ENCODE peak calls at places on chromosomes 6 and 20, in seven cellular contexts. One of them, this sample, is unnamed.

GRCh38 chr6:22906091-22906549 is 336.8 kb downstream of the HDGFL1 start:
- DNase-seq in fibroblast of the conjunctiva: peak
- DNase-seq in C1 segment of cervical spinal cord: no peak
- DNase-seq in renal cortical epithelial cell: peak
- DNase-seq in germinal center: no peak
- DNase-seq in stimulated activated CD4-positive, alpha-beta T cell treated with anti-CD3 and anti-CD28 coated beads, Interleukin-15, amount 100 ng/mL, for 1 hour: no peak
- DNase-seq in tibial nerve: no peak
- DNase-seq in this sample: no peak

GRCh38 chr6:110357696-110358535 is at the start of gene METTL24:
- DNase-seq in germinal center: peak
- DNase-seq in fibroblast of the conjunctiva: no peak
- DNase-seq in tibial nerve: no peak
- DNase-seq in stimulated activated CD4-positive, alpha-beta T cell treated with anti-CD3 and anti-CD28 coated beads, Interleukin-15, amount 100 ng/mL, for 1 hour: no peak
- DNase-seq in renal cortical epithelial cell: no peak
- DNase-seq in C1 segment of cervical spinal cord: no peak
- DNase-seq in this sample: no peak

GRCh38 chr20:23659989-23660837 is 22.5 kb upstream of the CST3 start:
- DNase-seq in tibial nerve: peak
- DNase-seq in fibroblast of the conjunctiva: peak
- DNase-seq in germinal center: no peak
- DNase-seq in stimulated activated CD4-positive, alpha-beta T cell treated with anti-CD3 and anti-CD28 coated beads, Interleukin-15, amount 100 ng/mL, for 1 hour: no peak
- DNase-seq in renal cortical epithelial cell: no peak
- DNase-seq in C1 segment of cervical spinal cord: no peak
- DNase-seq in this sample: no peak

GRCh38 chr6:20455175-20456075 is 53.7 kb downstream of the E2F3 start:
- DNase-seq in germinal center: no peak
- DNase-seq in renal cortical epithelial cell: peak
- DNase-seq in tibial nerve: no peak
- DNase-seq in fibroblast of the conjunctiva: peak
- DNase-seq in stimulated activated CD4-positive, alpha-beta T cell treated with anti-CD3 and anti-CD28 coated beads, Interleukin-15, amount 100 ng/mL, for 1 hour: no peak
- DNase-seq in C1 segment of cervical spinal cord: no peak
- DNase-seq in this sample: no peak

GRCh38 chr6:4661391-4661790 is 114.8 kb upstream of the CDYL start:
- DNase-seq in fibroblast of the conjunctiva: no peak
- DNase-seq in germinal center: no peak
- DNase-seq in renal cortical epithelial cell: no peak
- DNase-seq in stimulated activated CD4-positive, alpha-beta T cell treated with anti-CD3 and anti-CD28 coated beads, Interleukin-15, amount 100 ng/mL, for 1 hour: no peak
- DNase-seq in tibial nerve: no peak
- DNase-seq in C1 segment of cervical spinal cord: no peak
- DNase-seq in this sample: no peak

GRCh38 chr6:70520575-70520974 is 46.2 kb upstream of the SDHAF4 start:
- DNase-seq in germinal center: peak
- DNase-seq in renal cortical epithelial cell: peak
- DNase-seq in C1 segment of cervical spinal cord: no peak
- DNase-seq in stimulated activated CD4-positive, alpha-beta T cell treated with anti-CD3 and anti-CD28 coated beads, Interleukin-15, amount 100 ng/mL, for 1 hour: no peak
- DNase-seq in tibial nerve: no peak
- DNase-seq in fibroblast of the conjunctiva: peak
- DNase-seq in this sample: no peak

GRCh38 chr6:166307981-166308768 is at the start of gene PRR18:
- DNase-seq in stimulated activated CD4-positive, alpha-beta T cell treated with anti-CD3 and anti-CD28 coated beads, Interleukin-15, amount 100 ng/mL, for 1 hour: no peak
- DNase-seq in renal cortical epithelial cell: no peak
- DNase-seq in C1 segment of cervical spinal cord: peak
- DNase-seq in fibroblast of the conjunctiva: no peak
- DNase-seq in germinal center: peak
- DNase-seq in tibial nerve: no peak
- DNase-seq in this sample: no peak

GRCh38 chr20:46142124-46142523 is 24.0 kb downstream of the CD40 start:
- DNase-seq in germinal center: no peak
- DNase-seq in fibroblast of the conjunctiva: no peak
- DNase-seq in renal cortical epithelial cell: no peak
- DNase-seq in C1 segment of cervical spinal cord: no peak
- DNase-seq in tibial nerve: no peak
- DNase-seq in stimulated activated CD4-positive, alpha-beta T cell treated with anti-CD3 and anti-CD28 coated beads, Interleukin-15, amount 100 ng/mL, for 1 hour: no peak
- DNase-seq in this sample: no peak

GRCh38 chr6:37365791-37366190 is 12.0 kb downstream of the RNF8 start:
- DNase-seq in C1 segment of cervical spinal cord: no peak
- DNase-seq in renal cortical epithelial cell: peak
- DNase-seq in tibial nerve: no peak
- DNase-seq in fibroblast of the conjunctiva: peak
- DNase-seq in germinal center: no peak
- DNase-seq in stimulated activated CD4-positive, alpha-beta T cell treated with anti-CD3 and anti-CD28 coated beads, Interleukin-15, amount 100 ng/mL, for 1 hour: no peak
- DNase-seq in this sample: no peak

GRCh38 chr20:49483018-49483705 is 694 bp upstream of the KCNB1 start:
- DNase-seq in stimulated activated CD4-positive, alpha-beta T cell treated with anti-CD3 and anti-CD28 coated beads, Interleukin-15, amount 100 ng/mL, for 1 hour: no peak
- DNase-seq in tibial nerve: no peak
- DNase-seq in fibroblast of the conjunctiva: no peak
- DNase-seq in germinal center: no peak
- DNase-seq in C1 segment of cervical spinal cord: no peak
- DNase-seq in renal cortical epithelial cell: no peak
- DNase-seq in this sample: no peak

GRCh38 chr6:37493047-37493995 is 6.4 kb downstream of the CCDC167 start:
- DNase-seq in germinal center: no peak
- DNase-seq in C1 segment of cervical spinal cord: no peak
- DNase-seq in stimulated activated CD4-positive, alpha-beta T cell treated with anti-CD3 and anti-CD28 coated beads, Interleukin-15, amount 100 ng/mL, for 1 hour: no peak
- DNase-seq in renal cortical epithelial cell: peak
- DNase-seq in fibroblast of the conjunctiva: no peak
- DNase-seq in tibial nerve: no peak
- DNase-seq in this sample: no peak

GRCh38 chr6:92715991-92716390 is 703.4 kb downstream of the EPHA7 start:
- DNase-seq in C1 segment of cervical spinal cord: no peak
- DNase-seq in germinal center: no peak
- DNase-seq in stimulated activated CD4-positive, alpha-beta T cell treated with anti-CD3 and anti-CD28 coated beads, Interleukin-15, amount 100 ng/mL, for 1 hour: no peak
- DNase-seq in renal cortical epithelial cell: peak
- DNase-seq in tibial nerve: no peak
- DNase-seq in fibroblast of the conjunctiva: no peak
- DNase-seq in this sample: no peak

GRCh38 chr6:134589512-134589911 is 271.6 kb upstream of the SGK1 start:
- DNase-seq in germinal center: no peak
- DNase-seq in stimulated activated CD4-positive, alpha-beta T cell treated with anti-CD3 and anti-CD28 coated beads, Interleukin-15, amount 100 ng/mL, for 1 hour: no peak
- DNase-seq in renal cortical epithelial cell: peak
- DNase-seq in C1 segment of cervical spinal cord: no peak
- DNase-seq in fibroblast of the conjunctiva: peak
- DNase-seq in tibial nerve: no peak
- DNase-seq in this sample: peak

GRCh38 chr20:36017034-36017951 is 48.9 kb downstream of the CNBD2 start:
- DNase-seq in fibroblast of the conjunctiva: peak
- DNase-seq in stimulated activated CD4-positive, alpha-beta T cell treated with anti-CD3 and anti-CD28 coated beads, Interleukin-15, amount 100 ng/mL, for 1 hour: no peak
- DNase-seq in tibial nerve: peak
- DNase-seq in renal cortical epithelial cell: peak
- DNase-seq in germinal center: no peak
- DNase-seq in C1 segment of cervical spinal cord: no peak
- DNase-seq in this sample: peak

GRCh38 chr20:57450931-57451330 is 59.7 kb downstream of the RBM38 start:
- DNase-seq in fibroblast of the conjunctiva: no peak
- DNase-seq in C1 segment of cervical spinal cord: no peak
- DNase-seq in tibial nerve: no peak
- DNase-seq in renal cortical epithelial cell: no peak
- DNase-seq in stimulated activated CD4-positive, alpha-beta T cell treated with anti-CD3 and anti-CD28 coated beads, Interleukin-15, amount 100 ng/mL, for 1 hour: no peak
- DNase-seq in germinal center: peak
- DNase-seq in this sample: no peak

GRCh38 chr20:11901127-11901526 is 16.6 kb upstream of the BTBD3 start:
- DNase-seq in germinal center: no peak
- DNase-seq in tibial nerve: no peak
- DNase-seq in stimulated activated CD4-positive, alpha-beta T cell treated with anti-CD3 and anti-CD28 coated beads, Interleukin-15, amount 100 ng/mL, for 1 hour: no peak
- DNase-seq in fibroblast of the conjunctiva: no peak
- DNase-seq in C1 segment of cervical spinal cord: no peak
- DNase-seq in renal cortical epithelial cell: peak
- DNase-seq in this sample: no peak

GRCh38 chr6:13273931-13274706 is 54.2 kb downstream of the TBC1D7 start:
- DNase-seq in germinal center: peak
- DNase-seq in C1 segment of cervical spinal cord: peak
- DNase-seq in stimulated activated CD4-positive, alpha-beta T cell treated with anti-CD3 and anti-CD28 coated beads, Interleukin-15, amount 100 ng/mL, for 1 hour: peak
- DNase-seq in renal cortical epithelial cell: peak
- DNase-seq in tibial nerve: no peak
- DNase-seq in fibroblast of the conjunctiva: no peak
- DNase-seq in this sample: no peak

GRCh38 chr20:57838670-57839142 is 128.9 kb upstream of the PMEPA1 start:
- DNase-seq in germinal center: no peak
- DNase-seq in C1 segment of cervical spinal cord: no peak
- DNase-seq in tibial nerve: no peak
- DNase-seq in fibroblast of the conjunctiva: no peak
- DNase-seq in stimulated activated CD4-positive, alpha-beta T cell treated with anti-CD3 and anti-CD28 coated beads, Interleukin-15, amount 100 ng/mL, for 1 hour: no peak
- DNase-seq in renal cortical epithelial cell: no peak
- DNase-seq in this sample: no peak

GRCh38 chr6:56947931-56948330 is 7.0 kb upstream of the BEND6 start:
- DNase-seq in tibial nerve: no peak
- DNase-seq in fibroblast of the conjunctiva: no peak
- DNase-seq in stimulated activated CD4-positive, alpha-beta T cell treated with anti-CD3 and anti-CD28 coated beads, Interleukin-15, amount 100 ng/mL, for 1 hour: no peak
- DNase-seq in C1 segment of cervical spinal cord: no peak
- DNase-seq in renal cortical epithelial cell: no peak
- DNase-seq in germinal center: no peak
- DNase-seq in this sample: no peak

GRCh38 chr6:112990971-112991370 is 643.8 kb downstream of the RFPL4B start:
- DNase-seq in fibroblast of the conjunctiva: no peak
- DNase-seq in renal cortical epithelial cell: no peak
- DNase-seq in stimulated activated CD4-positive, alpha-beta T cell treated with anti-CD3 and anti-CD28 coated beads, Interleukin-15, amount 100 ng/mL, for 1 hour: no peak
- DNase-seq in C1 segment of cervical spinal cord: no peak
- DNase-seq in germinal center: no peak
- DNase-seq in tibial nerve: no peak
- DNase-seq in this sample: no peak

GRCh38 chr20:277496-277781 is 13.1 kb downstream of the C20orf96 start:
- DNase-seq in germinal center: no peak
- DNase-seq in stimulated activated CD4-positive, alpha-beta T cell treated with anti-CD3 and anti-CD28 coated beads, Interleukin-15, amount 100 ng/mL, for 1 hour: no peak
- DNase-seq in C1 segment of cervical spinal cord: no peak
- DNase-seq in renal cortical epithelial cell: no peak
- DNase-seq in tibial nerve: no peak
- DNase-seq in fibroblast of the conjunctiva: no peak
- DNase-seq in this sample: no peak

GRCh38 chr6:43723737-43724295 is 36.2 kb upstream of the MRPS18A start:
- DNase-seq in renal cortical epithelial cell: peak
- DNase-seq in C1 segment of cervical spinal cord: no peak
- DNase-seq in fibroblast of the conjunctiva: peak
- DNase-seq in stimulated activated CD4-positive, alpha-beta T cell treated with anti-CD3 and anti-CD28 coated beads, Interleukin-15, amount 100 ng/mL, for 1 hour: peak
- DNase-seq in tibial nerve: peak
- DNase-seq in germinal center: peak
- DNase-seq in this sample: no peak

GRCh38 chr20:6395695-6396094 is 272.9 kb upstream of the FERMT1 start:
- DNase-seq in tibial nerve: no peak
- DNase-seq in fibroblast of the conjunctiva: no peak
- DNase-seq in renal cortical epithelial cell: peak
- DNase-seq in germinal center: no peak
- DNase-seq in stimulated activated CD4-positive, alpha-beta T cell treated with anti-CD3 and anti-CD28 coated beads, Interleukin-15, amount 100 ng/mL, for 1 hour: no peak
- DNase-seq in C1 segment of cervical spinal cord: no peak
- DNase-seq in this sample: no peak

GRCh38 chr20:2133318-2134183 is 31.9 kb downstream of the STK35 start:
- DNase-seq in tibial nerve: peak
- DNase-seq in C1 segment of cervical spinal cord: no peak
- DNase-seq in fibroblast of the conjunctiva: peak
- DNase-seq in stimulated activated CD4-positive, alpha-beta T cell treated with anti-CD3 and anti-CD28 coated beads, Interleukin-15, amount 100 ng/mL, for 1 hour: no peak
- DNase-seq in germinal center: no peak
- DNase-seq in renal cortical epithelial cell: peak
- DNase-seq in this sample: no peak